ENCODE peak calls at places on chromosome 11, in five cellular contexts. K is A549, P is Peyer's patch, J is spleen, C is uterus. O is an unnamed sample.
A peak's percentile ranks its signal among the peaks of the same experiment; 100 is the strongest.

GRCh38 chr11:69159153-69159850 is 3.6 kb downstream of the SMIM38 start:
- DNase-seq in J (peak; percentile 47), P (no peak), C (no peak), K (no peak), O (no peak)

GRCh38 chr11:8004008-8004407 is 16.9 kb downstream of the EIF3F start:
- DNase-seq in K (no peak), C (no peak), J (no peak), P (no peak), O (no peak)

GRCh38 chr11:86632499-86633269 is 39.7 kb downstream of the ME3 start:
- DNase-seq in P (no peak), K (peak; percentile 82), C (no peak), J (no peak), O (peak; percentile 86)

GRCh38 chr11:29448246-29448877 is 568.5 kb downstream of the KCNA4 start:
- DNase-seq in K (peak; percentile 22), J (no peak), C (no peak), P (no peak), O (peak; percentile 31)

GRCh38 chr11:71206186-71206585 is 46.2 kb downstream of the SHANK2 start:
- DNase-seq in C (no peak), P (no peak), K (no peak), J (peak; percentile 23), O (no peak)

GRCh38 chr11:113994077-113994954 is 19.4 kb downstream of the HTR3A start:
- DNase-seq in J (peak; percentile 73), C (peak; percentile 27), K (no peak), P (no peak), O (no peak)

GRCh38 chr11:125390949-125391348 is 105.1 kb downstream of the FEZ1 start:
- DNase-seq in J (no peak), C (no peak), K (no peak), P (no peak), O (peak; percentile 57)

GRCh38 chr11:12569499-12570040 is 104.7 kb upstream of the TEAD1 start:
- DNase-seq in J (no peak), K (peak; percentile 9), P (no peak), C (no peak), O (no peak)

GRCh38 chr11:77512092-77512491 is 38.2 kb upstream of the PAK1 start:
- DNase-seq in J (no peak), P (no peak), C (no peak), K (no peak), O (no peak)

GRCh38 chr11:126355926-126356897 is 726 bp downstream of the ST3GAL4 start:
- DNase-seq in C (no peak), J (peak; percentile 85), P (no peak), K (no peak), O (no peak)

GRCh38 chr11:126072141-126072741 is 9.6 kb upstream of the CDON start:
- DNase-seq in K (no peak), J (no peak), C (no peak), P (no peak), O (no peak)

GRCh38 chr11:13222285-13222684 is 55.3 kb upstream of the BMAL1 start:
- DNase-seq in P (no peak), K (no peak), C (no peak), J (no peak), O (no peak)

GRCh38 chr11:115927823-115928329 is 423.7 kb upstream of the CADM1 start:
- DNase-seq in J (no peak), C (no peak), K (no peak), P (no peak), O (no peak)

GRCh38 chr11:46413755-46414465 is 22.3 kb upstream of the CHRM4 start:
- DNase-seq in P (peak; percentile 59), K (peak; percentile 67), C (no peak), J (no peak), O (no peak)

GRCh38 chr11:46414466-46414796 is 22.9 kb upstream of the CHRM4 start:
- DNase-seq in P (peak; percentile 59), J (no peak), K (no peak), C (no peak), O (no peak)

GRCh38 chr11:46408407-46408986 is 16.9 kb upstream of the CHRM4 start:
- DNase-seq in J (no peak), K (no peak), C (no peak), P (no peak), O (no peak)

GRCh38 chr11:46407635-46408034 is 16.1 kb upstream of the CHRM4 start:
- DNase-seq in P (no peak), C (no peak), K (no peak), J (no peak), O (no peak)

DNA sequence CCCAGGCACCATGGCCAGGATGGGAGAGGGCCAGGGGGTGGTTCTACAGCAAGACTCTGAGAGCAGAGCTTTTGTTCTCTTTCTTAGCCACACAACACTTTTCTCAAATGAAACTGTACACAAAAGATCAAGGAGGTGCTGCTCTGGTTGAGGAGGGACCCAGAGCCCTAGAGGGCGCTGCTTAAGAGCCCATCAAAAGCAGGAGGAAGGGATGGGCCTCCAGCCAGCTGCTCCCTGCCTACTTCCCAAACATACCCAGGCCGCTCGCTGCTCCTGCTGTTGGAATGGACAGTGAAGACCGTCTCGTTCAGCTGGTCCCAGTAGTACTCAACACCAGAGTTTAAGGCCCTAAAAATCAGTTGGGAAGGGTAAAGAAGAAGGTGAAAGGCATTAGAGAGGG is 18.4 kb upstream of the CHRM4 start:
- DNase-seq in C (no peak), K (peak; percentile 46), P (no peak), J (no peak), O (no peak)
- TF ChIP-seq CTCF in C (no peak), K (peak; percentile 7), P (no peak), J (no peak), O (peak; percentile 48)

DNA sequence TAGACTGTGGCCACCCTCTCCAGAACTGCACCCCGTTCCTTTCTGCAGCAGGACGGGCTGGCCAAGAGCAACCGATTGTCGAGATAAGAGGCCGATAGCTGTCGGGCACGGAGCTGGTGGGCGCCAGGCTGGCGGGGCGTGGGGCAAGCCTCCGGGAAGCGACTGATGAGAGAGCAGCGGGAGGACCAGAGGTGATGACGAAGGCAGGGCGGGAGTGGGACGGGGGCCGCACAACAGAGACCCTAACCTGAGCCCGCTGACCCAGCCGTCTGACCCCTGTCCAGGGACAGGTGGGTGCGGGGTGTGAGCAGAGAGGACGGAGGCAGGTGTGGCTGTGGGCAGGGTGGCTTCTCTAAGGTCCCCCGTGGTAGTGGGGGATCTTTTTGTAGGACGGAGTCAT is 7.3 kb upstream of the BRSK2 start:
- DNase-seq in C (no peak), J (peak; percentile 83), P (no peak), K (no peak), O (no peak)
- H3K4me3 ChIP-seq in C (no peak overlapping the region), J (peak overlapping the region; percentile 52), P (peak overlapping the region; percentile 69), K (no peak overlapping the region), O (no peak overlapping the region)

GRCh38 chr11:109040303-109040702 is 375.4 kb downstream of the DDX10 start:
- DNase-seq in P (no peak), K (peak; percentile 7), J (no peak), C (no peak), O (no peak)
- TF ChIP-seq CTCF in P (no peak), K (no peak), J (no peak), C (no peak), O (peak; percentile 8)

DNA sequence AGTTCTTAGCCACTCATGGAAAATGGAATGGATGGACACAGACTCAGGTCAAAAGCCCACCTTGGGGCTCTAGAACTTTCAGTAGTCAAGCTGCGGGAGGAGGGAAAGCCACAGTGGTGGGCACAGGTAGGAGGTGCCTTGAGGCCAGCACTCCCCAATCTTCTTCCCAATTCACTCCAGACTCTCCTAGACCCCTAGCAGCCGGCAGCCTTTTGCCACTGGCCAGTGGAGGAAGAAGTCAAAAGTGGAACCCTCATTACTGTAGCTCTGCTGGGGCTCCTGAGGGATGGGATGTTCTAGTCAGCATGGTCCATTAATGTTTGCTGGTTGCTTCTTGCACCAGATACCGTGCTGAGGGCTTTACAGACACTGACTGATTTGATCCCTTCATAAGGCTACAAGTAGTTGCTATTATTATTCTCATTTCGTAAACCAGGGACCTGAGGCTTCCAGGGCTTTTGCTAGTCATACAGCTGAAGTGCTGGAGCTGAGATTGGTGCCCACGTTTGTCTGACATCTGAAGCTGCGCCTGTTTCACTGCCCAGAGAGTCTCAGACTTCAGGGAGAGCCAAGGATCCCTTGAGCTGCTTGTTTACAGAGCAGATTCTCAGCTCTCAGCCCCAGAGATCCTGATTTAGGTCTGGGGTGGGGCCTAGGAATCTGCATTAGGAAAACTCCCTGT is 1.1 kb downstream of the UCP3 start:
- DNase-seq in C (no peak), K (no peak), J (peak; percentile 66), P (no peak), O (no peak)
- H3K4me3 ChIP-seq in C (no peak overlapping the region), K (no peak overlapping the region), J (no peak overlapping the region), P (no peak overlapping the region), O (no peak overlapping the region)

DNA sequence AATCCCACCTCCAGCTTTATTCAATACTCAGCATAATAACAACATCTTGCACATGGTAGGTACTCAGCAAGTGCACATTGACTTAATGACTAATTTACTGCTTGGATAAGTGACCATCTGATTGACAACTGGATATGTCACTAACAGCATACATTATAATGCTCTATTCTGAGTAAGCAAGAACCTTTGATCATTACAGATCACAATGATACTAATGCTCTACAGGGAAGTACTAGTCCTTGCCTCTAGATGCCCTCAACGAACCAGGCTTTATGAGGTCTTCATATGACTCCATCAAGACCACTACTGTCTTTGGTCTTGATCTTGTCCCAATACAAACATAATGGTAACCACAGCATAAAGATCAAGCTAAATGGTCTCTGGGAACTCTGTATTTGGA is 167.6 kb upstream of the MTMR2 start:
- DNase-seq in J (no peak), P (no peak), C (no peak), K (peak; percentile 23), O (no peak)
- TF ChIP-seq CTCF in J (no peak), P (no peak), C (peak; percentile 7), K (peak; percentile 7), O (peak; percentile 18)

GRCh38 chr11:315051-315481 is 1.2 kb downstream of the IFITM1 start:
- DNase-seq in P (peak; percentile 67), K (no peak), C (no peak), J (peak; percentile 78), O (no peak)
- H3K4me3 ChIP-seq in P (peak overlapping the region; percentile 66), K (no peak overlapping the region), C (peak overlapping the region; percentile 61), J (peak overlapping the region; percentile 77), O (peak overlapping the region; percentile 61)

DNA sequence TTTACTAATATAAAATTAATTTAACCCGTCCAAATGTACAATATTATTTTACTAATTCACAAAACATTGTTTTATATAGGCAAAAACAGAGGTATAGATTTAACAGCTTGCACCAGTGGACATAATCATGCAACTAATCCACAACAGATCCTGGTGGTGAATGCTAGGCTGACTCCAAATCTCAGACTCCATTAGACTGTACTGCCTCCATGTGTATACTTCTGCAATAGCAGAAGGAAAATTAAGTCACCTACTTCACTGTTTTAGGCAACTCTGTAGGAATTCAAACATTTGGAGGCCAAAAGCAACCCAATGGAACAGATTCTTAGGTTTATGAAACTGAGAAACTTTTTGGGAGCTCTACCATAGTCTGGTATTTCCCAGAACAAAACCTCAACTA is 30.0 kb upstream of the RAB39A start:
- DNase-seq in C (no peak), J (no peak), K (peak; percentile 53), P (no peak), O (peak; percentile 48)
- TF ChIP-seq CTCF in C (peak; percentile 46), J (peak; percentile 15), K (peak; percentile 53), P (no peak), O (peak; percentile 65)

GRCh38 chr11:46913484-46913883 is 4.9 kb downstream of the LRP4 start:
- DNase-seq in J (no peak), P (no peak), C (no peak), K (no peak), O (no peak)
- H3K4me3 ChIP-seq in J (no peak overlapping the region), P (no peak overlapping the region), C (no peak overlapping the region), K (no peak overlapping the region), O (no peak overlapping the region)

O was measured in astrocyte of the cerebellum.